ENCODE peak calls at places on chromosomes 1 and 21, in four cellular contexts. U, L, Z and S are unnamed samples.

GRCh38 chr1:108569097-108569728 is 9.3 kb downstream of the EEIG2 start:
- DNase-seq in U (no peak), L (peak; percentile 68), Z (no peak), S (no peak)

GRCh38 chr1:222090103-222090502 is 348.2 kb upstream of the DUSP10 start:
- DNase-seq in L (peak; percentile 85), Z (no peak), U (no peak), S (no peak)

GRCh38 chr21:25457411-25457810 is 149.9 kb downstream of the MRPL39 start:
- DNase-seq in L (peak; percentile 56), U (peak; percentile 46), Z (no peak), S (no peak)

GRCh38 chr1:67818725-67819301 is 14.5 kb downstream of the GNG12 start:
- DNase-seq in U (no peak), Z (no peak), L (peak; percentile 23), S (no peak)

GRCh38 chr1:24803220-24803619 is 58.0 kb downstream of the CLIC4 start:
- DNase-seq in U (no peak), L (peak; percentile 36), Z (no peak), S (no peak)

GRCh38 chr1:64476251-64476952 is 6.5 kb downstream of the CACHD1 start:
- DNase-seq in Z (no peak), L (peak; percentile 86), U (no peak), S (no peak)

GRCh38 chr1:75985827-75986226 is 53.6 kb upstream of the ASB17 start:
- DNase-seq in L (peak; percentile 74), U (no peak), Z (no peak), S (no peak)

GRCh38 chr1:107231291-107231690 is 90.5 kb downstream of the NTNG1 start:
- DNase-seq in L (no peak), U (no peak), Z (no peak), S (no peak)

GRCh38 chr1:46525253-46525983 is 26.0 kb downstream of the KNCN start:
- DNase-seq in U (no peak), L (no peak), Z (no peak), S (no peak)

GRCh38 chr1:119882172-119883029 is 13.9 kb downstream of the ADAM30 start:
- DNase-seq in Z (no peak), U (no peak), L (peak; percentile 64), S (no peak)

GRCh38 chr1:85168884-85169283 is 31.9 kb downstream of the SYDE2 start:
- DNase-seq in Z (no peak), U (no peak), L (no peak), S (no peak)

GRCh38 chr1:160046494-160047115 is 14.8 kb upstream of the PIGM start:
- DNase-seq in L (peak; percentile 76), U (peak; percentile 48), Z (no peak), S (peak; percentile 46)

GRCh38 chr1:1899266-1899966 is 8.5 kb upstream of the GNB1 start:
- DNase-seq in L (no peak), U (no peak), Z (no peak), S (no peak)

GRCh38 chr21:24939288-24939687 is 668.0 kb downstream of the MRPL39 start:
- DNase-seq in L (no peak), Z (no peak), U (no peak), S (no peak)

GRCh38 chr1:176533020-176533419 is 70.0 kb downstream of the PAPPA2 start:
- DNase-seq in U (no peak), L (no peak), Z (no peak), S (no peak)

GRCh38 chr1:173062156-173062938 is 11.6 kb upstream of the TNFSF18 start:
- DNase-seq in L (peak; percentile 84), Z (no peak), U (no peak), S (no peak)

GRCh38 chr1:4768553-4768952 is 114.1 kb downstream of the AJAP1 start:
- DNase-seq in Z (no peak), U (no peak), L (no peak), S (no peak)

GRCh38 chr1:15757575-15758401 is 807 bp upstream of the FBLIM1 start:
- DNase-seq in U (no peak), Z (no peak), L (peak; percentile 40), S (peak; percentile 21)

GRCh38 chr1:23931481-23931880 is 18.3 kb upstream of the CNR2 start:
- DNase-seq in U (no peak), Z (no peak), L (no peak), S (no peak)

GRCh38 chr1:100928128-100928527 is 32.2 kb downstream of the SLC30A7 start:
- DNase-seq in L (no peak), U (no peak), Z (no peak), S (no peak)

GRCh38 chr1:205783904-205784303 is 8.6 kb upstream of the RAB29 start:
- DNase-seq in Z (no peak), U (no peak), L (peak; percentile 43), S (no peak)

GRCh38 chr1:53546409-53547155 is 87.4 kb downstream of the DMRTB1 start:
- DNase-seq in L (no peak), U (no peak), Z (no peak), S (no peak)

DNA sequence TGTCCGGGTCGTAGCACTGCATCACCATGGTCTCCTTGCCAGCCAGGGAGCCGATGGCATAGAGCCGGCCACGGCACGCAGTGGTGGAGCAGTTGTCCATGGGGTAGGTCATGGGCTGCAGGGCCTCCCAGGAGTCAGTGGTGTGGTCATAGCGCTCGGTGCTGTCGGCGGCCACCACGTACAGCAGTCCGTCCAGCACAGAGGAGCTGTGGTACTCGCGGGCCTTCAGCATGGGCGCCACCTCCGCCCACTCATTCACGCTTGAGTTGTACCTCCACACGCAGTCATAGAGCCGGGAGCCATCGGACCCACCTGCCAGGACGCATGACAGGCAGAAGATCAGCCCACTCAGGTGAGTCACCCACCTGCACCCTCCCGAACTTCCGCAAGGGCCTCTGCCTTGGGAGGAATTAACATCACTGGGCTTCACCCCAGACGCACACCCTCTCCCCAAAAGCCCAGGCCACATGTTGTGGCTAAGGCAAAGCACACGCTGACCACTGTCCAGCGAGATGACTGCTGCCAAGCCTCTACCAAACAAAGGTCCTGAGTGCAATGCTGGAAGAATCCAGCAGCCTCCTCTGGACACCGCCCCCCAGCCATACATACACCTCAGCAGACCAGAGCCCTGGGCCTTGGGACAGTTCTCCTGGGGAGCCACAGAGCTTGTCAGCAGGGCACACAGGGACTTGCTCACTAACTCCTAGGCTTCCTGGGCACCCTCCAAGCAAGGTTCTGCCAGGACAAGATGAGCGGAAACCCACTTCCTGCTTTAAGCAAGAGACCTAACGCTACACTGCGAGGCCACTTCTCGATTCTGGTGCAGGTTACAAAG is 3.3 kb downstream of the KLHL21 start:
- DNase-seq in Z (no peak), U (peak; percentile 59), L (peak; percentile 48), S (no peak)
- H3K4me3 ChIP-seq in Z (peak overlapping the region; percentile 72), U (peak overlapping the region; percentile 81), L (peak overlapping the region; percentile 87), S (peak overlapping the region; percentile 90)

GRCh38 chr21:39064325-39065012 is 118.8 kb downstream of the PSMG1 start:
- DNase-seq in Z (no peak), L (no peak), U (no peak), S (no peak)
- H3K4me3 ChIP-seq in Z (no peak overlapping the region), L (no peak overlapping the region), U (no peak overlapping the region), S (no peak overlapping the region)

GRCh38 chr1:86245566-86246190 is 89.1 kb upstream of the COL24A1 start:
- DNase-seq in U (no peak), L (no peak), Z (no peak), S (no peak)

GRCh38 chr1:86247553-86248279 is 91.1 kb upstream of the COL24A1 start:
- DNase-seq in L (peak; percentile 72), U (no peak), Z (no peak), S (no peak)
- H3K4me3 ChIP-seq in L (peak overlapping the region; percentile 61), U (no peak overlapping the region), Z (no peak overlapping the region), S (no peak overlapping the region)

DNA sequence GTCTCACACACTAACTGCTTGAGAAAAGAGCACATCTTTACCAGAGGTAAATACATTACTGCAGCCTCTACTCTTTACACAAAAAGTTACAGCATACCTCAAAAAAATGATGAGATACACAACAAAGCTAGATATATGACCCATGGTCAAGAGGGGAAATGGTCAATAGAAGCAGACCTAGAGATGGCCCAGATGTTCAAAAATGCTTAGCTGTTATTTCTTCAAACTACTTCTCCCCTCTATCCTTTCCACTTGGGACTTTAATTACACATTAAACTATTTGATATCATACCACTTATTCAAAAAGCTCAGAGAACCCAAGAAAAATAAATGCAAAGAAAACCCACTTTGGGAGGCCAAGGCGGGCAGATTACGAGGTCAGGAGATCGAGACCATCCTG is 12.8 kb downstream of the BRWD1 start:
- DNase-seq in L (no peak), Z (no peak), U (no peak), S (no peak)
- H3K4me3 ChIP-seq in L (no peak overlapping the region), Z (no peak overlapping the region), U (no peak overlapping the region), S (no peak overlapping the region)